ENCODE peak calls at places on chromosomes 6 and 20, in six cellular contexts. K, T, B, H, A and X are unnamed samples.

GRCh38 chr6:148508401-148509151 is 165.9 kb downstream of the SASH1 start:
- DNase-seq in K (peak), T (no peak), B (no peak), H (no peak), A (no peak), X (peak)

GRCh38 chr6:39084506-39084905 is 30.5 kb downstream of the SAYSD1 start:
- DNase-seq in K (no peak), T (no peak), B (no peak), H (no peak), A (no peak), X (no peak)

GRCh38 chr6:5130135-5130866 is 45.2 kb downstream of the PPP1R3G start:
- DNase-seq in K (no peak), T (no peak), B (no peak), H (no peak), A (no peak), X (no peak)

GRCh38 chr6:139940741-139941712 is 566.6 kb upstream of the CITED2 start:
- DNase-seq in K (peak), T (no peak), B (no peak), H (no peak), A (no peak), X (no peak)

GRCh38 chr6:33620158-33620583 is 951 bp upstream of the ITPR3 start:
- DNase-seq in K (peak), T (no peak), B (no peak), H (peak), A (no peak), X (peak)

GRCh38 chr6:9514146-9514545 is 900.7 kb downstream of the TFAP2A start:
- DNase-seq in K (no peak), T (no peak), B (no peak), H (no peak), A (no peak), X (no peak)

GRCh38 chr6:53264915-53265615 is 83.7 kb downstream of the ELOVL5 start:
- DNase-seq in K (no peak), T (no peak), B (no peak), H (no peak), A (no peak), X (no peak)

GRCh38 chr6:33622456-33623431 is 1.6 kb downstream of the ITPR3 start:
- DNase-seq in K (peak), T (no peak), B (no peak), H (no peak), A (no peak), X (no peak)

GRCh38 chr20:1010659-1011058 is 8.5 kb upstream of the RSPO4 start:
- DNase-seq in K (no peak), T (no peak), B (no peak), H (no peak), A (no peak), X (no peak)

GRCh38 chr6:105838156-105838555 is 248.0 kb upstream of the PRDM1 start:
- DNase-seq in K (no peak), T (no peak), B (no peak), H (no peak), A (no peak), X (no peak)

GRCh38 chr20:46715292-46715756 is 5.9 kb downstream of the SLC2A10 start:
- DNase-seq in K (peak), T (no peak), B (no peak), H (no peak), A (no peak), X (peak)

GRCh38 chr6:116088946-116089345 is 11.7 kb upstream of the NT5DC1 start:
- DNase-seq in K (peak), T (no peak), B (no peak), H (no peak), A (no peak), X (no peak)

GRCh38 chr20:16587066-16587465 is 13.8 kb upstream of the KIF16B start:
- DNase-seq in K (no peak), T (no peak), B (no peak), H (no peak), A (no peak), X (no peak)

GRCh38 chr20:47466193-47466592 is 35.5 kb upstream of the NCOA3 start:
- DNase-seq in K (peak), T (no peak), B (no peak), H (no peak), A (no peak), X (no peak)

GRCh38 chr6:113980937-113981554 is 10.1 kb upstream of the HDAC2 start:
- DNase-seq in K (peak), T (no peak), B (peak), H (peak), A (no peak), X (peak)

GRCh38 chr20:62741191-62741676 is 32.6 kb downstream of the NTSR1 start:
- DNase-seq in K (no peak), T (no peak), B (no peak), H (no peak), A (no peak), X (peak)